ENCODE peak calls at places on chromosome 17, in five cellular contexts. One of them, this sample, is unnamed.

GRCh38 chr17:3979276-3979583 is 15.0 kb upstream of the ATP2A3 start:
- DNase-seq in fibroblast of lung: no peak
- DNase-seq in pancreas: no peak
- DNase-seq in cardiac muscle cell: no peak
- DNase-seq in astrocyte of the cerebellum: no peak
- DNase-seq in this sample: no peak

GRCh38 chr17:73933871-73934270 is 269.6 kb upstream of the RPL38 start:
- DNase-seq in fibroblast of lung: no peak
- DNase-seq in pancreas: no peak
- DNase-seq in cardiac muscle cell: peak; percentile 45
- DNase-seq in astrocyte of the cerebellum: no peak
- DNase-seq in this sample: no peak

GRCh38 chr17:51857052-51857593 is 301.4 kb downstream of the CA10 start:
- DNase-seq in fibroblast of lung: no peak
- DNase-seq in pancreas: no peak
- DNase-seq in cardiac muscle cell: no peak
- DNase-seq in astrocyte of the cerebellum: no peak
- DNase-seq in this sample: no peak

GRCh38 chr17:32486701-32487459 is at the start of gene CDK5R1:
- DNase-seq in fibroblast of lung: peak; percentile 61
- DNase-seq in pancreas: peak; percentile 64
- DNase-seq in cardiac muscle cell: peak; percentile 90
- DNase-seq in astrocyte of the cerebellum: no peak
- DNase-seq in this sample: peak; percentile 37

GRCh38 chr17:78883533-78884131 is 19.4 kb downstream of the CEP295NL start:
- DNase-seq in fibroblast of lung: peak; percentile 95
- DNase-seq in pancreas: peak; percentile 51
- DNase-seq in cardiac muscle cell: peak; percentile 60
- DNase-seq in astrocyte of the cerebellum: peak; percentile 92
- DNase-seq in this sample: peak; percentile 99

GRCh38 chr17:17028059-17028877 is 14.0 kb upstream of the MPRIP start:
- DNase-seq in fibroblast of lung: peak; percentile 94
- DNase-seq in pancreas: peak; percentile 66
- DNase-seq in cardiac muscle cell: no peak
- DNase-seq in astrocyte of the cerebellum: no peak
- DNase-seq in this sample: no peak

GRCh38 chr17:38885728-38886642 is 16.1 kb downstream of the LASP1 start:
- DNase-seq in fibroblast of lung: peak; percentile 60
- DNase-seq in pancreas: no peak
- DNase-seq in cardiac muscle cell: peak; percentile 71
- DNase-seq in astrocyte of the cerebellum: no peak
- DNase-seq in this sample: no peak

GRCh38 chr17:82884923-82885322 is 45.1 kb upstream of the ZNF750 start:
- DNase-seq in fibroblast of lung: no peak
- DNase-seq in pancreas: no peak
- DNase-seq in cardiac muscle cell: no peak
- DNase-seq in astrocyte of the cerebellum: no peak
- DNase-seq in this sample: no peak

GRCh38 chr17:72523491-72523890 is 402.7 kb downstream of the SOX9 start:
- DNase-seq in fibroblast of lung: no peak
- DNase-seq in pancreas: no peak
- DNase-seq in cardiac muscle cell: no peak
- DNase-seq in astrocyte of the cerebellum: no peak
- DNase-seq in this sample: no peak

GRCh38 chr17:48555616-48556533 is 11.0 kb upstream of the HOXB2 start:
- DNase-seq in fibroblast of lung: peak; percentile 70
- DNase-seq in pancreas: no peak
- DNase-seq in cardiac muscle cell: peak; percentile 69
- DNase-seq in astrocyte of the cerebellum: no peak
- DNase-seq in this sample: no peak

GRCh38 chr17:31787857-31788570 is 71.0 kb downstream of the COPRS start:
- DNase-seq in fibroblast of lung: peak; percentile 90
- DNase-seq in pancreas: no peak
- DNase-seq in cardiac muscle cell: peak; percentile 26
- DNase-seq in astrocyte of the cerebellum: peak; percentile 55
- DNase-seq in this sample: peak; percentile 98

DNA sequence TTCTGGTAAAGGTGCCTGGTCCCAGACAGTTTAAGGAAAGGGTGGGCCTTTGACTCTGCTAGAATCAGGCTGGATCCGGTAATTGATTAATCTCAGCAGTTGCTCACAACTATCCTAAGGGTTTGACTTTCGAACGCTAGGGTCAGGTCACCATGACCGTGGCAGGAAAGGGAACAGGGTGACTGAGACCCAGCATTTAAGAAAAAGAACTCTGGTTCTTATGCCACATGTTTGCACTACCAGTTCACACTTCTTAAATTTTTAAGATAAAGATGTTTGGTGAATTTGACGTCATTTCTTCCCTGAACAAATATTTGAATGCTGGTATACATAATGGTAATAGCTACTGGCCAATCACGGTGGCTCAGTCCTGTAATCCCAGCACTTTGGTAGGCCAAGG is 52.2 kb downstream of the TEX14 start:
- DNase-seq in fibroblast of lung: no peak
- DNase-seq in pancreas: no peak
- DNase-seq in cardiac muscle cell: no peak
- DNase-seq in astrocyte of the cerebellum: no peak
- DNase-seq in this sample: no peak
- TF ChIP-seq CTCF in fibroblast of lung: no peak
- TF ChIP-seq CTCF in pancreas: no peak
- TF ChIP-seq CTCF in cardiac muscle cell: no peak
- TF ChIP-seq CTCF in astrocyte of the cerebellum: no peak
- TF ChIP-seq CTCF in this sample: no peak

GRCh38 chr17:41915020-41915419 is 3.7 kb downstream of the ACLY start:
- DNase-seq in fibroblast of lung: no peak
- DNase-seq in pancreas: no peak
- DNase-seq in cardiac muscle cell: no peak
- DNase-seq in astrocyte of the cerebellum: no peak
- DNase-seq in this sample: no peak
- H3K4me3 ChIP-seq in fibroblast of lung: no peak overlapping the region
- H3K4me3 ChIP-seq in pancreas: no peak overlapping the region
- H3K4me3 ChIP-seq in cardiac muscle cell: no peak overlapping the region
- H3K4me3 ChIP-seq in astrocyte of the cerebellum: peak overlapping the region; percentile 5
- H3K4me3 ChIP-seq in this sample: no peak overlapping the region

GRCh38 chr17:64938925-64939474 is 19.7 kb upstream of the LRRC37A3 start:
- DNase-seq in fibroblast of lung: no peak
- DNase-seq in pancreas: peak; percentile 39
- DNase-seq in cardiac muscle cell: peak; percentile 63
- DNase-seq in astrocyte of the cerebellum: no peak
- DNase-seq in this sample: peak; percentile 32
- TF ChIP-seq CTCF in fibroblast of lung: peak; percentile 34
- TF ChIP-seq CTCF in pancreas: peak; percentile 16
- TF ChIP-seq CTCF in cardiac muscle cell: peak; percentile 86
- TF ChIP-seq CTCF in astrocyte of the cerebellum: peak; percentile 41
- TF ChIP-seq CTCF in this sample: peak; percentile 64

DNA sequence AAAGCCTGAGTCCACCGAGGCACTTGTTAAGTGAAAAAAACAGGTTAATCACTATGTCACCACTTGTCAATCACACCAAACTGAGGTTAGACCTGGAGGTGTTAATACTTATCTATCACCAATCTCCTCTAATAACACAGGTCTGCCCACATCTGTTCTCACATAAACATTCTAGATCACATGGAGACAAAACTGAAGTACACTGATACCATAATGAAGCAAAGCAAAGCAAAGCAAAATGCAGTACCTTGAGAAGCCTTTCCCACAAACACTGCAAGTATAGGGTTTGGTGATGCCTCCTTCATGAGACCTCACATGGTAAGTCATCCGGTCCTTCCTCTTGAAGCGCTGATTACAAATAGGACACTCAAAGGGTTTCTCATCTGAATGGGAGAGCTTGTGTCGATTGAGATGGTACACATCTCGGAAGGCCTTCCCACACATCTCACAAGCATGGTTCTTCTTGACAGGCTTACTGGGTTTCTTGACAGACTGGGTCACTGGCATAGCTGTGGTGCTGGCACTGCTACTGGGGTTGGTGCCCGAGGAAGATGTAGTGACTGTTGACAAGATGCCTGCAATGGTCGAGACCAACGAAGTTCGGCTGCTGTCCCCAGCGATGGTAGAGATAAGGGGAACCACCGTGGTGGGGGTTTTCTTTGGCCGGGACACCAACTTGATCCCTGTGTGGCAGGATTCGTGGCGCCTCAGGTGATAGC is 5.4 kb downstream of the VEZF1 start:
- DNase-seq in fibroblast of lung: no peak
- DNase-seq in pancreas: no peak
- DNase-seq in cardiac muscle cell: no peak
- DNase-seq in astrocyte of the cerebellum: no peak
- DNase-seq in this sample: no peak
- H3K4me3 ChIP-seq in fibroblast of lung: no peak overlapping the region
- H3K4me3 ChIP-seq in pancreas: no peak overlapping the region
- H3K4me3 ChIP-seq in cardiac muscle cell: no peak overlapping the region
- H3K4me3 ChIP-seq in astrocyte of the cerebellum: no peak overlapping the region
- H3K4me3 ChIP-seq in this sample: no peak overlapping the region

This sample was measured in foreskin fibroblast.